ENCODE peak calls at places on chromosomes 16 and 17, in four cellular contexts. D is uterus; F is CD8-positive, alpha-beta T cell; R is upper lobe of right lung. E is an unnamed sample.

GRCh38 chr16:54059319-54059718 is 227.3 kb downstream of the IRX3 start:
- DNase-seq in D (no peak), F (no peak), R (no peak), E (no peak)

GRCh38 chr16:21652451-21652850 is at the start of gene IGSF6:
- DNase-seq in F (no peak), D (no peak), R (no peak), E (no peak)

GRCh38 chr16:54273566-54273965 is 13.0 kb downstream of the IRX3 start:
- DNase-seq in F (no peak), D (no peak), R (no peak), E (no peak)

GRCh38 chr16:67173323-67173722 is 3.0 kb downstream of the NOL3 start:
- DNase-seq in F (no peak), D (no peak), R (no peak), E (no peak)

GRCh38 chr17:39722965-39723848 is 7.1 kb downstream of the MIEN1 start:
- DNase-seq in R (no peak), F (no peak), D (no peak), E (no peak)

GRCh38 chr16:67537270-67537635 is 8.6 kb downstream of the RIPOR1 start:
- DNase-seq in D (peak), R (peak), F (peak), E (no peak)

GRCh38 chr16:28069921-28070794 is 6.6 kb upstream of the GSG1L start:
- DNase-seq in F (no peak), D (no peak), R (no peak), E (no peak)

GRCh38 chr17:61486135-61487120 is 34.2 kb downstream of the TBX4 start:
- DNase-seq in R (no peak), D (peak), F (no peak), E (no peak)

GRCh38 chr16:61007694-61008093 is 1028.5 kb downstream of the CDH8 start:
- DNase-seq in R (no peak), F (no peak), D (no peak), E (no peak)

GRCh38 chr17:1491406-1492248 is 859 bp downstream of the MYO1C start:
- DNase-seq in D (peak), F (no peak), R (peak), E (no peak)

GRCh38 chr17:4249452-4250029 is 14.2 kb downstream of the ANKFY1 start:
- DNase-seq in D (no peak), R (no peak), F (no peak), E (peak)

GRCh38 chr16:56245197-56245596 is 53.9 kb downstream of the GNAO1 start:
- DNase-seq in F (no peak), R (no peak), D (no peak), E (no peak)

GRCh38 chr16:29986931-29987330 is 8.5 kb downstream of the HIRIP3 start:
- DNase-seq in R (no peak), D (no peak), F (no peak), E (no peak)

GRCh38 chr17:68461589-68461988 is 4.3 kb upstream of the WIPI1 start:
- DNase-seq in D (no peak), F (no peak), R (no peak), E (no peak)

GRCh38 chr16:84874553-84874952 is 54.8 kb downstream of the CRISPLD2 start:
- DNase-seq in R (no peak), F (no peak), D (no peak), E (no peak)

GRCh38 chr17:60468371-60468770 is 46.1 kb downstream of the CHCT1 start:
- DNase-seq in R (no peak), D (no peak), F (no peak), E (no peak)

GRCh38 chr17:62919388-62919787 is 46.6 kb upstream of the TANC2 start:
- DNase-seq in R (no peak), D (no peak), F (no peak), E (no peak)

GRCh38 chr17:63911657-63912100 is 621 bp upstream of the CSHL1 start:
- DNase-seq in F (peak), R (peak), D (peak), E (no peak)

GRCh38 chr17:71764507-71764906 is 356.3 kb upstream of the SOX9 start:
- DNase-seq in D (no peak), F (no peak), R (no peak), E (no peak)

GRCh38 chr16:72125635-72126428 is 32.2 kb downstream of the DHX38 start:
- DNase-seq in R (peak), D (no peak), F (no peak), E (no peak)

GRCh38 chr16:84312783-84313382 is 18.2 kb downstream of the WFDC1 start:
- DNase-seq in D (no peak), R (peak), F (no peak), E (no peak)

GRCh38 chr16:70430667-70431536 is 8.0 kb downstream of the ST3GAL2 start:
- DNase-seq in D (no peak), F (peak), R (peak), E (peak)

GRCh38 chr16:85601730-85602401 is 11.3 kb upstream of the GSE1 start:
- DNase-seq in D (peak), F (no peak), R (no peak), E (no peak)

GRCh38 chr16:11836653-11837244 is 14.6 kb downstream of the RSL1D1 start:
- DNase-seq in R (no peak), D (no peak), F (no peak), E (no peak)

GRCh38 chr16:2426941-2427361 is 2.3 kb upstream of the CCNF start:
- DNase-seq in F (no peak), D (no peak), R (peak), E (no peak)

GRCh38 chr17:78408476-78409020 is 30.1 kb downstream of the PGS1 start:
- DNase-seq in F (no peak), R (no peak), D (no peak), E (no peak)

GRCh38 chr16:81242977-81243618 is 4.6 kb downstream of the BCO1 start:
- DNase-seq in R (no peak), D (no peak), F (no peak), E (no peak)

GRCh38 chr17:33966410-33967063 is 288.5 kb upstream of the CCL2 start:
- DNase-seq in R (no peak), F (no peak), D (no peak), E (no peak)

GRCh38 chr16:85091522-85091910 is 20.8 kb downstream of the CIBAR2 start:
- DNase-seq in D (no peak), F (no peak), R (no peak), E (no peak)

DNA sequence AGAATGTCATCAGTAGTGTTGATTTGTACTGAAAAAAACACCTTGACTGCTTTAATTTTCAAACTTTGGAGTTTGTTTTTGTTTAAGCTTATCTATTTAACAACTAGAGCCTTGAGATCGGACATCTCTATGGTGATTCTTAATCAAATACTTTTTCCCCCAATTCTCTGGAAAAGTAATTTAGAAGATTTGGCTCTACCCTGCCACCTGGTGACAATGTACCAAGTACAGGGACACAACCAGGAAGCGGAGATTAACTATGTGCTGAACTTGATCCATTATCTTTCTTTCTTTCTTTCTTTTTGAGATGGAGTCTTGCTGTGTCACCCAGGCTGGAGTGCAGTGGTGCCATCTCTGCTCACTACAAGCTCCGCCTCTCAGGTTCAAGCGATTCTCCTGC is 30.8 kb downstream of the USP43 start:
- DNase-seq in R (no peak), D (no peak), F (no peak), E (no peak)
- H3K4me3 ChIP-seq in R (no peak), D (no peak), F (no peak), E (no peak)

GRCh38 chr17:76735586-76736348 is 1.4 kb downstream of the SRSF2 start:
- DNase-seq in D (no peak), F (no peak), R (no peak), E (no peak)

GRCh38 chr17:76737676-76738467 is at the start of gene MFSD11:
- DNase-seq in D (peak), R (peak), F (peak), E (peak)

GRCh38 chr17:76737082-76737675 is at the start of gene SRSF2:
- DNase-seq in F (peak), R (peak), D (peak), E (peak)

GRCh38 chr17:76735006-76735405 is 2.1 kb downstream of the SRSF2 start:
- DNase-seq in D (no peak), F (no peak), R (no peak), E (no peak)

DNA sequence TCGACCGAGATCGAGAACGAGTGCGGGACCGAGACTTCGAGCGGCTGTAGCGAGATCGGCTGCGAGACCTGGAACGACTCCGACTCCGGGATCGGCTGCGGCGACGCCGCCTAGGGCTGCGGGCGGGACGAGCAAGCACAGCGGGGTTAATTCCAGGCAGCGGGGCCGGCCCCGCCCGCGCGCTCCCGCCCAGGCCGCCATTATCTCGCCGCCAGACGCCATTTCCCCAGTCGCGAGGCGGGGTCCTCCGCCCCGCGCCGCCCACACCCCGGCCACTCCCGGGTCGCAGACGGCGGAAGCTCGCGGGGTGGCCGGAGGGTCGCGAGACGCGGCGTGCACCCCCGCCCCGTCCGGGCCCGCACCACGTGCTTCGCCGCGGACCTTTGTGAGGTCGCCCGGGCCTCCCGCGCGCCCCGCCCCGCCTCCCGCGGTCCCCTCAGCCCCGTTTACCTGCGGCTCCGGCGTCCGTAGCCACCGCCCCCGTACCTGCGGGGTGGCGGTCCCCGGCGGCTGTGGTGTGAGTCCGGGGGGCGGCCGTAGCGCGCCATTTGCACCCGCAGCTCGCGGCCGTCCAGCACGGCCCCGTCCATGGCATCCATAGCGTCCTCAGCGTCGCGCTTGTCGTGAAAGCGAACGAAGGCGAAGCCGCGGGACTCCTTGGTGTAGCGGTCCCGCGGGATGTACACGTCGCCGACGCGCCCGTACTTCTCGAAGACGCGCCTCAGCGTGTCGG is 616 bp downstream of the SRSF2 start:
- DNase-seq in D (peak), F (peak), R (peak), E (no peak)
- TF ChIP-seq CTCF in D (no peak), F (no peak), R (peak), E (peak)

DNA sequence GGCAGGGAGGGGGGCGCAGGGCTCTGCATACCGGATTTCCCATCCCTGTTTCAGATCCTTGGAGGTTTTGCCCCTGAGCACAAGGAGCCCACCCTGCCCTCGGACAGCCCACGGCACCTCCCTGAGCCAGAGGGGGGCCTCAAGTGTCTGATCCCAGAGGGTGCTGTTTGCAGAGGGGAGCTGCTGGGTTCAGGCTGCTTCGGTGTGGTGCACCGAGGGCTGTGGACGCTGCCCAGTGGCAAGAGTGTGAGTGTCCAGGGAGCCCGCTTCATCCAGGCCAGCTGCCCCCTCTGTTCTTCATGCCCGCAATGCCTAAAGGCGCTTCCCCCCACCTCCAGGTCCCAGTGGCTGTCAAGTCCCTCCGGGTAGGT is 2.5 kb downstream of the TNK1 start:
- DNase-seq in R (no peak), F (no peak), D (no peak), E (no peak)
- H3K4me3 ChIP-seq in R (peak), F (peak), D (no peak), E (no peak)

GRCh38 chr17:76388966-76389888 is 4.8 kb downstream of the SPHK1 start:
- DNase-seq in D (no peak), R (no peak), F (no peak), E (no peak)
- TF ChIP-seq CTCF in D (no peak), R (no peak), F (no peak), E (no peak)

GRCh38 chr16:4239020-4239419 is 2.9 kb downstream of the SRL start:
- DNase-seq in F (no peak), D (no peak), R (no peak), E (no peak)
- H3K4me3 ChIP-seq in F (no peak), D (peak), R (peak), E (no peak)

DNA sequence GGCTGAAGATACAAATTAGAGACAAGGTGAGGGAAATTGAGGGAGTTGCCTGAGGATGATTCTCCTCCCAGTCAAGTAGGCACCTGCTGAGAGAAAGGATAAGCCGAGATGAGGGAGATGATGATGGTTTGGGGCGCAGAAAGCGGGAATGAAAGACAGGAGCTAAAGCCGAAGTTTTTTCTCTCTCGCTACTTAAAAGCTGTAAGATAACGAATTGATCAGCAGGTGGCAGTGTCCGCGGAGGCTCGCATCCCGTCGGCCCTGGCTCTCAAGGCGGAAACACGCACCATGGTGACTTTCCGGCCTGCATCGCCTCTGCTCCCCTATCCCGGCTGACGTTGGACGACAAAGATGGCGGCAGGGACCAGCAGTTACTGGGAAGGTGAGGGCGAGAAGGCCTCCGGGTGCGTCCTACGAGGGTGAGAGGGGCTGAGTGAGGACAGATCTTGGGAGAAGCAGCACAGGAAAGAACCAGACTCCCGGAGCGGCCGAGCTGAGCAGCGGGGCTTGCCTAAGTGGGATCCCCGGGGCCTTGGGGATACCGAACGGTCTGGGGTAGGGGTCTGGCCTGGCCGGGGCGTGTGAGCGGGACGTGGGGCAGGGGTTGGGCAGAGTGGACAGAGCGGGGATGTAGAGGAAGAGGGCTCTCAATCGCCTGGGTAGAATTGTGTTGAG is at the start of gene GOSR1:
- DNase-seq in R (peak), D (peak), F (peak), E (peak)
- TF ChIP-seq CTCF in R (peak), D (peak), F (peak), E (peak)

GRCh38 chr17:83194761-83195329 is 115.4 kb downstream of the METRNL start:
- DNase-seq in R (peak), F (no peak), D (no peak), E (no peak)
- H3K4me3 ChIP-seq in R (no peak), F (no peak), D (no peak), E (no peak)

GRCh38 chr17:50534979-50535326 is 2.4 kb downstream of the EPN3 start:
- DNase-seq in F (no peak), D (no peak), R (no peak), E (no peak)

GRCh38 chr17:50535407-50535806 is 2.9 kb downstream of the EPN3 start:
- DNase-seq in R (no peak), D (no peak), F (no peak), E (no peak)

GRCh38 chr17:50533185-50533584 is 650 bp downstream of the EPN3 start:
- DNase-seq in F (no peak), R (no peak), D (no peak), E (no peak)

GRCh38 chr17:50533720-50534148 is 1.2 kb downstream of the EPN3 start:
- DNase-seq in R (no peak), F (no peak), D (peak), E (no peak)

GRCh38 chr17:50534222-50534978 is 1.9 kb downstream of the EPN3 start:
- DNase-seq in R (no peak), F (no peak), D (no peak), E (no peak)
- TF ChIP-seq CTCF in R (peak), F (no peak), D (no peak), E (no peak)